ENCODE peak calls at places on chromosome 4, in four cellular contexts. One of them, this sample, is unnamed.

GRCh38 chr4:61079427-61079826 is 120.7 kb upstream of the ADGRL3 start:
- DNase-seq in fibroblast of mammary gland: no peak
- DNase-seq in right lobe of liver: no peak
- DNase-seq in IMR-90: no peak
- DNase-seq in this sample: no peak

GRCh38 chr4:151676301-151676700 is 84.5 kb downstream of the GATB start:
- DNase-seq in right lobe of liver: no peak
- DNase-seq in fibroblast of mammary gland: peak
- DNase-seq in IMR-90: peak
- DNase-seq in this sample: peak

GRCh38 chr4:6986067-6986780 is 56.9 kb upstream of the TADA2B start:
- DNase-seq in fibroblast of mammary gland: peak
- DNase-seq in IMR-90: peak
- DNase-seq in right lobe of liver: no peak
- DNase-seq in this sample: peak

GRCh38 chr4:39278476-39278875 is 87.7 kb downstream of the RFC1 start:
- DNase-seq in IMR-90: no peak
- DNase-seq in right lobe of liver: no peak
- DNase-seq in fibroblast of mammary gland: no peak
- DNase-seq in this sample: no peak

GRCh38 chr4:6177587-6178197 is 22.7 kb downstream of the JAKMIP1 start:
- DNase-seq in fibroblast of mammary gland: no peak
- DNase-seq in IMR-90: no peak
- DNase-seq in right lobe of liver: no peak
- DNase-seq in this sample: no peak

GRCh38 chr4:139767168-139767567 is 101.5 kb downstream of the MGST2 start:
- DNase-seq in IMR-90: no peak
- DNase-seq in fibroblast of mammary gland: no peak
- DNase-seq in right lobe of liver: no peak
- DNase-seq in this sample: no peak

GRCh38 chr4:67871867-67872266 is 11.9 kb downstream of the TMPRSS11D start:
- DNase-seq in IMR-90: peak
- DNase-seq in right lobe of liver: no peak
- DNase-seq in fibroblast of mammary gland: peak
- DNase-seq in this sample: peak

GRCh38 chr4:3308691-3309090 is 15.9 kb downstream of the RGS12 start:
- DNase-seq in right lobe of liver: peak
- DNase-seq in fibroblast of mammary gland: no peak
- DNase-seq in IMR-90: no peak
- DNase-seq in this sample: no peak

GRCh38 chr4:2321279-2322196 is 59.6 kb upstream of the MXD4 start:
- DNase-seq in IMR-90: no peak
- DNase-seq in fibroblast of mammary gland: no peak
- DNase-seq in right lobe of liver: no peak
- DNase-seq in this sample: no peak

GRCh38 chr4:113020966-113021365 is 28.5 kb upstream of the ANK2 start:
- DNase-seq in fibroblast of mammary gland: peak
- DNase-seq in right lobe of liver: no peak
- DNase-seq in IMR-90: no peak
- DNase-seq in this sample: peak
- H3K4me3 ChIP-seq in fibroblast of mammary gland: no peak
- H3K4me3 ChIP-seq in right lobe of liver: no peak
- H3K4me3 ChIP-seq in IMR-90: no peak
- H3K4me3 ChIP-seq in this sample: no peak

GRCh38 chr4:110637408-110638131 is 14.7 kb upstream of the PITX2 start:
- DNase-seq in fibroblast of mammary gland: no peak
- DNase-seq in IMR-90: no peak
- DNase-seq in right lobe of liver: no peak
- DNase-seq in this sample: no peak
- H3K4me3 ChIP-seq in fibroblast of mammary gland: peak
- H3K4me3 ChIP-seq in IMR-90: peak
- H3K4me3 ChIP-seq in right lobe of liver: no peak
- H3K4me3 ChIP-seq in this sample: peak

GRCh38 chr4:185772391-185773093 is 39.5 kb downstream of the SORBS2 start:
- DNase-seq in fibroblast of mammary gland: no peak
- DNase-seq in IMR-90: no peak
- DNase-seq in right lobe of liver: no peak
- DNase-seq in this sample: no peak
- H3K4me3 ChIP-seq in fibroblast of mammary gland: no peak
- H3K4me3 ChIP-seq in IMR-90: no peak
- H3K4me3 ChIP-seq in right lobe of liver: peak
- H3K4me3 ChIP-seq in this sample: no peak

GRCh38 chr4:41865981-41866798 is 69.0 kb upstream of the TMEM33 start:
- DNase-seq in right lobe of liver: no peak
- DNase-seq in IMR-90: no peak
- DNase-seq in fibroblast of mammary gland: no peak
- DNase-seq in this sample: no peak

GRCh38 chr4:41865306-41865980 is 69.8 kb upstream of the TMEM33 start:
- DNase-seq in right lobe of liver: peak
- DNase-seq in IMR-90: no peak
- DNase-seq in fibroblast of mammary gland: peak
- DNase-seq in this sample: no peak

GRCh38 chr4:41866799-41867677 is 68.2 kb upstream of the TMEM33 start:
- DNase-seq in IMR-90: no peak
- DNase-seq in fibroblast of mammary gland: no peak
- DNase-seq in right lobe of liver: no peak
- DNase-seq in this sample: no peak
- H3K4me3 ChIP-seq in IMR-90: no peak
- H3K4me3 ChIP-seq in fibroblast of mammary gland: no peak
- H3K4me3 ChIP-seq in right lobe of liver: no peak
- H3K4me3 ChIP-seq in this sample: no peak

DNA sequence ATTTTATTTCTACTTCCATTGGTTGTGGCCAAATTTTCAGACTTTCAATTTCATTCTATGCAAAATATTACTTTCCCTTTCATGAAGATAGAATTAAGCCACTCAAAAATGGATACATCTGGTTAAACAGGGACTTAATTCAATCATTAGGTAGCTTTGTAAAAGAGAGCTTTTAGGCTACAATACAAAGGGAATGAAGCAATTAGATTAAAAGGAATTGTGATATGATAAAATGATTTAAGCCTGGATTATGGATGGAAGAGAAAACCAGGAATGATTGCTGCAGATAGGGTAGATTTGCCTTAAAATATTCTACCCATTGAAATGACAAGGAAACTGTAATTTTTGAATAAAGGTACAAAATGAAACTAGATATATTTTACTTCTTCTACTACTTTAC is 134.6 kb upstream of the PDHA2 start:
- DNase-seq in fibroblast of mammary gland: no peak
- DNase-seq in IMR-90: no peak
- DNase-seq in right lobe of liver: no peak
- DNase-seq in this sample: no peak
- H3K4me3 ChIP-seq in fibroblast of mammary gland: no peak
- H3K4me3 ChIP-seq in IMR-90: no peak
- H3K4me3 ChIP-seq in right lobe of liver: no peak
- H3K4me3 ChIP-seq in this sample: no peak

GRCh38 chr4:4385729-4386295 is 1.1 kb upstream of the NSG1 start:
- DNase-seq in IMR-90: no peak
- DNase-seq in fibroblast of mammary gland: no peak
- DNase-seq in right lobe of liver: no peak
- DNase-seq in this sample: no peak
- H3K4me3 ChIP-seq in IMR-90: no peak
- H3K4me3 ChIP-seq in fibroblast of mammary gland: no peak
- H3K4me3 ChIP-seq in right lobe of liver: no peak
- H3K4me3 ChIP-seq in this sample: no peak

DNA sequence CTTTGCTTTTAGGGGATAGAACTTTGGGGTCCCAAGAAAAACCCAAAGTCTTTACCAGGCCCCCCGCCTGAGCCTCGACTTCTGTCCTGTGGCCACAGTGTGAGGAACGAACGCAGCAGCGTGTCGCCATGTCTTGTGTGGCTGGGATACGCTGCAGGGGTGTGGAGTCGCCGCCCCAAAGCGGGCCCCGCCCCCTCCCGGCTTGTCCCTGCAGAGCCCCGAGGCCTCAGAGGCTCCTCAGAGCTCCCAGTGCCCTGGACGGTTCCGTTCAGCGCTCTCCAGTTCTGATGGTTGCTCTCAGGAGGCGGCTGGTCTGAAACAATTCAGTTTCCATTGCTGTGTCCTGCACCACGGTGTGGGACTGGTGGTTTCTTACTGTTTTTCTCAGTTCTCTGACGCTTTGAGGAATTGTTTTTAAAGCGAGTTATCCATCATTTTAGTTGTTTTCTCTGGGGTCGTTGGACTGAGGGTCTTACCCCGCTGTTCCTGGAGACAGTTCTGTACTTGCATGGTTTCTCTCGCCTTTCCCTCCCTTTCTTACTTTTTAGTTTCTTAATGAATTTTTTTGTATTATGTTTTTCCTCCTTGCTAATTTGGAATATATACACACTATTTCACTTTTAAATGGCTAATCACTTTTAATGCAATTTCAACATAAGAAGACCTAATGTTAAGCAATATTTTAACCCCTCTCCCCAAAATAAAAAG is 1.6 kb upstream of the IDUA start:
- DNase-seq in IMR-90: no peak
- DNase-seq in fibroblast of mammary gland: no peak
- DNase-seq in right lobe of liver: peak
- DNase-seq in this sample: no peak
- H3K4me3 ChIP-seq in IMR-90: peak
- H3K4me3 ChIP-seq in fibroblast of mammary gland: no peak
- H3K4me3 ChIP-seq in right lobe of liver: peak
- H3K4me3 ChIP-seq in this sample: no peak